ENCODE peak calls at places on chromosomes 2 and 18, in nine cellular contexts. G is left lung; T is COR-L47; H is posterior cingulate gyrus; Y is head of caudate nucleus; I is progenitor cell of endocrine pancreas; U is NCI-H446 treated with DMSO at 0.1 percent for 48 hours; E is astrocyte of the spinal cord; D is activated CD4-positive, CD25-positive, alpha-beta regulatory T cell. J is an unnamed sample.

GRCh38 chr2:235857613-235858012 is 310.6 kb downstream of the GBX2 start:
- DNase-seq in H (no peak), G (no peak), U (no peak), Y (no peak), E (no peak), I (no peak), D (no peak), T (no peak), J (no peak)

GRCh38 chr18:59005266-59005665 is 134.4 kb upstream of the SEC11C start:
- DNase-seq in T (no peak), D (no peak), G (no peak), H (no peak), U (no peak), I (no peak), E (peak; percentile 45), Y (no peak), J (peak; percentile 43)

GRCh38 chr18:13290856-13291271 is 72.3 kb downstream of the LDLRAD4 start:
- DNase-seq in E (no peak), G (no peak), T (no peak), I (no peak), D (no peak), H (no peak), Y (no peak), U (no peak), J (no peak)

GRCh38 chr2:226409134-226409533 is 390.5 kb downstream of the IRS1 start:
- DNase-seq in E (no peak), H (no peak), T (no peak), U (no peak), Y (no peak), I (no peak), G (no peak), D (no peak), J (no peak)

GRCh38 chr2:69138793-69139510 is 126.0 kb downstream of the ANTXR1 start:
- DNase-seq in T (no peak), I (no peak), D (no peak), Y (no peak), E (peak; percentile 90), U (no peak), H (no peak), G (peak; percentile 39), J (no peak)

GRCh38 chr2:239002960-239003932 is 155.4 kb downstream of the TWIST2 start:
- DNase-seq in H (no peak), D (no peak), G (no peak), U (no peak), E (peak; percentile 19), T (no peak), I (no peak), Y (no peak), J (no peak)

GRCh38 chr2:5799348-5799747 is 107.2 kb downstream of the SOX11 start:
- DNase-seq in D (no peak), E (no peak), H (no peak), I (no peak), T (no peak), U (no peak), Y (no peak), G (no peak), J (no peak)

GRCh38 chr2:205681836-205682238 is 464 bp upstream of the NRP2 start:
- DNase-seq in U (no peak), E (no peak), H (no peak), Y (peak; percentile 32), T (peak; percentile 10), D (no peak), I (no peak), G (no peak), J (peak; percentile 58)

GRCh38 chr2:178256382-178257053 is 62.2 kb downstream of the OSBPL6 start:
- DNase-seq in U (no peak), T (no peak), E (peak; percentile 33), G (no peak), H (no peak), Y (no peak), I (no peak), D (no peak), J (no peak)

GRCh38 chr2:45888641-45889040 is 237.2 kb downstream of the PRKCE start:
- DNase-seq in H (no peak), G (no peak), U (peak; percentile 62), T (no peak), I (no peak), D (no peak), E (no peak), Y (no peak), J (no peak)

GRCh38 chr18:39596891-39597290 is 2031.3 kb upstream of the CELF4 start:
- DNase-seq in H (no peak), I (no peak), E (no peak), U (no peak), T (no peak), Y (no peak), G (no peak), D (no peak), J (peak; percentile 26)

GRCh38 chr2:84395819-84396218 is 63.3 kb downstream of the SUCLG1 start:
- DNase-seq in G (no peak), T (no peak), U (no peak), I (no peak), Y (no peak), E (peak; percentile 32), D (no peak), H (no peak), J (no peak)

GRCh38 chr2:97011977-97012569 is 25.7 kb upstream of the FAM178B start:
- DNase-seq in T (peak; percentile 46), Y (no peak), D (no peak), E (peak; percentile 74), G (no peak), U (peak; percentile 34), H (no peak), I (no peak), J (peak; percentile 55)

GRCh38 chr2:182324665-182325064 is 102.2 kb downstream of the PDE1A start:
- DNase-seq in Y (no peak), E (peak; percentile 64), H (no peak), U (peak; percentile 45), T (peak; percentile 2), I (no peak), G (no peak), D (no peak), J (no peak)

GRCh38 chr2:237456200-237456731 is 30.8 kb upstream of the MLPH start:
- DNase-seq in U (no peak), D (no peak), I (no peak), T (no peak), H (no peak), Y (no peak), G (no peak), E (peak; percentile 94), J (no peak)